ENCODE peak calls at places on chromosomes 16 and 17, in nine cellular contexts. P is bronchial epithelial cell; E is neural progenitor cell; M is ovary; Q is heart left ventricle; V is thoracic aorta; F is cardiac muscle cell; G is CD8-positive, alpha-beta memory T cell; S is colonic mucosa. A is an unnamed sample.

GRCh38 chr17:80751460-80752368 is 207.1 kb downstream of the RPTOR start:
- DNase-seq in G (no peak), M (no peak), Q (no peak), S (peak; percentile 38), V (no peak), P (no peak), F (no peak), E (peak; percentile 73), A (no peak)

GRCh38 chr16:55899857-55900256 is 24.7 kb upstream of the CES5A start:
- DNase-seq in S (no peak), G (no peak), F (no peak), E (no peak), Q (no peak), P (no peak), M (no peak), V (no peak), A (no peak)

GRCh38 chr17:8176998-8177731 is 985 bp upstream of the TMEM107 start:
- DNase-seq in Q (no peak), P (no peak), M (no peak), V (no peak), S (no peak), F (no peak), G (no peak), E (peak; percentile 15), A (no peak)

GRCh38 chr17:28086519-28086918 is 44.0 kb downstream of the NLK start:
- DNase-seq in G (no peak), E (no peak), V (no peak), S (no peak), Q (no peak), P (peak; percentile 63), M (no peak), F (no peak), A (no peak)

GRCh38 chr16:7315813-7316212 is 16.8 kb upstream of the RBFOX1 start:
- DNase-seq in F (no peak), S (no peak), M (no peak), Q (no peak), G (no peak), V (no peak), P (no peak), E (no peak), A (no peak)

GRCh38 chr16:3458278-3458851 is 14.9 kb downstream of the NAA60 start:
- DNase-seq in S (peak; percentile 46), V (no peak), F (peak; percentile 46), P (peak; percentile 18), Q (peak; percentile 45), M (peak; percentile 25), E (peak; percentile 76), G (no peak), A (peak; percentile 75)

GRCh38 chr17:81549031-81549557 is 3.1 kb downstream of the FAAP100 start:
- DNase-seq in Q (no peak), M (no peak), F (no peak), P (no peak), G (no peak), S (no peak), E (no peak), V (no peak), A (no peak)

GRCh38 chr16:2023098-2023925 is 3.4 kb upstream of the NHERF2 start:
- DNase-seq in V (peak; percentile 69), Q (peak; percentile 94), E (peak; percentile 93), M (peak; percentile 88), S (peak; percentile 98), G (peak; percentile 95), P (peak; percentile 67), F (peak; percentile 92), A (peak; percentile 96)

GRCh38 chr17:13266596-13266995 is 248.8 kb upstream of the ELAC2 start:
- DNase-seq in S (no peak), Q (no peak), P (no peak), V (no peak), E (no peak), M (no peak), F (no peak), G (no peak), A (no peak)

GRCh38 chr17:45893725-45894021 is 681 bp upstream of the MAPT start:
- DNase-seq in P (no peak), G (no peak), F (no peak), S (no peak), V (no peak), Q (no peak), M (no peak), E (no peak), A (no peak)

GRCh38 chr17:45896803-45897693 is 2.7 kb downstream of the MAPT start:
- DNase-seq in P (no peak), F (no peak), E (peak; percentile 59), M (no peak), G (no peak), Q (no peak), S (no peak), V (no peak), A (no peak)

GRCh38 chr17:45895969-45896793 is 1.8 kb downstream of the MAPT start:
- DNase-seq in P (no peak), V (no peak), S (no peak), F (no peak), M (no peak), E (peak; percentile 48), Q (no peak), G (no peak), A (no peak)

GRCh38 chr17:45894022-45894784 is at the start of gene MAPT:
- DNase-seq in F (peak; percentile 95), P (peak; percentile 80), V (peak; percentile 37), Q (peak; percentile 94), M (peak; percentile 85), E (peak; percentile 96), S (peak; percentile 85), G (peak; percentile 65), A (peak; percentile 96)

GRCh38 chr17:45895304-45895968 is 1.1 kb downstream of the MAPT start:
- DNase-seq in M (no peak), V (no peak), Q (peak; percentile 21), S (no peak), G (no peak), F (peak; percentile 30), E (peak; percentile 73), P (no peak), A (no peak)
- H3K4me3 ChIP-seq in M (peak overlapping the region; percentile 60), V (peak overlapping the region; percentile 99), Q (peak overlapping the region; percentile 78), S (peak overlapping the region; percentile 69), G (peak overlapping the region; percentile 66), F (peak overlapping the region; percentile 82), E (peak overlapping the region; percentile 66), P (no peak overlapping the region), A (peak overlapping the region; percentile 74)

GRCh38 chr17:49878931-49879330 is 31.1 kb upstream of the TAC4 start:
- DNase-seq in G (no peak), M (no peak), P (no peak), F (no peak), E (no peak), V (no peak), S (no peak), Q (no peak), A (no peak)

GRCh38 chr17:49879505-49879904 is 31.6 kb upstream of the TAC4 start:
- DNase-seq in E (no peak), G (no peak), S (no peak), F (no peak), V (no peak), P (no peak), Q (no peak), M (no peak), A (no peak)

GRCh38 chr17:49880291-49881053 is 32.6 kb upstream of the TAC4 start:
- DNase-seq in S (peak; percentile 57), M (peak; percentile 60), V (no peak), E (peak; percentile 94), F (peak; percentile 90), P (peak; percentile 41), G (peak; percentile 58), Q (peak; percentile 62), A (peak; percentile 91)

GRCh38 chr17:49882434-49882833 is 34.6 kb upstream of the TAC4 start:
- DNase-seq in P (no peak), S (no peak), V (no peak), F (no peak), E (no peak), G (no peak), M (no peak), Q (no peak), A (no peak)

DNA sequence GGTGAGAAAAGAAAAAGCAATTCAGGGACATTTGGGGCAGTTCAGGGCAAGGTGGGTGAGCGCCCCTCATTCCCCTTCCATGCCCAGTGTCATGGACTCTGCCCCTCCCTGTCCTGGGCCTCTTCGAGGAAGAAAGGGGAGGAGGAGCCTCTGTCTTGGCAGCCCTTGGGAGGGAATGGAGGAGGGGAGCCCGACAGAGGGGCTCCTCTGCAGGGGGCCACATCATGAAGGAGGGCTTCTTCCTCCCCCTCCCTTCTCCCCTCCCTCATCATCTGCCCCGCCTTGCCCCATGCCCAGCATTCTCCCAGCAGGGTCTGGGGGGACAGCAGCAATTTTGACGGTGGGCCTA is 33.2 kb upstream of the TAC4 start:
- DNase-seq in V (no peak), Q (no peak), S (no peak), M (no peak), P (no peak), E (peak; percentile 52), F (no peak), G (no peak), A (no peak)
- H3K4me3 ChIP-seq in V (no peak overlapping the region), Q (no peak overlapping the region), S (no peak overlapping the region), M (no peak overlapping the region), P (no peak overlapping the region), E (peak overlapping the region; percentile 40), F (no peak overlapping the region), G (no peak overlapping the region), A (no peak overlapping the region)

GRCh38 chr16:79609861-79610260 is 9.3 kb upstream of the MAF start:
- DNase-seq in S (no peak), E (no peak), M (no peak), F (no peak), G (no peak), Q (no peak), P (peak; percentile 46), V (no peak), A (no peak)
- H3K4me3 ChIP-seq in S (no peak overlapping the region), E (no peak overlapping the region), M (no peak overlapping the region), F (no peak overlapping the region), G (no peak overlapping the region), Q (no peak overlapping the region), P (no peak overlapping the region), V (no peak overlapping the region), A (no peak overlapping the region)

GRCh38 chr17:351875-352420 is 659 bp downstream of the RPH3AL start:
- DNase-seq in Q (no peak), F (no peak), P (no peak), G (no peak), S (no peak), V (no peak), E (no peak), M (no peak), A (no peak)

GRCh38 chr17:352421-353212 is at the start of gene RPH3AL:
- DNase-seq in E (peak; percentile 67), M (peak; percentile 46), P (peak; percentile 50), F (peak; percentile 80), Q (peak; percentile 68), V (no peak), S (peak; percentile 86), G (no peak), A (peak; percentile 89)

GRCh38 chr17:350706-351435 is 1.7 kb downstream of the RPH3AL start:
- DNase-seq in S (peak; percentile 94), G (no peak), F (no peak), P (peak; percentile 77), M (peak; percentile 82), E (no peak), Q (peak; percentile 87), V (no peak), A (peak; percentile 82)

GRCh38 chr17:349666-350065 is 2.9 kb downstream of the RPH3AL start:
- DNase-seq in S (no peak), M (no peak), V (no peak), G (no peak), Q (no peak), E (no peak), F (no peak), P (no peak), A (peak; percentile 38)

DNA sequence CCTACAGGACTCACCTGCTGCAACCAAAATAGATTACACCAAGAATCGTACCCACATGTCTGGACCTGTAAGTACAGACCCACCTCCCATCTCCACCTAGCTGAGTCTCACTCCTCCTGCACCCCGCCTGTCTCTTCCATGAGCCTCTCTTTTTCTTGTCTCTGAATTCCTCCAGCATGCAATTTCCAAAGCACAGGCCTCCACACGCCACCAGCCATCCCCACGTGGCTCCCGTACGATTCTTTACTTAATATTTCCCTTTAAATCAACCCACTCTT is 1.2 kb downstream of the RPH3AL start:
- DNase-seq in M (no peak), P (peak; percentile 92), V (no peak), Q (no peak), G (no peak), F (no peak), E (no peak), S (no peak), A (no peak)
- H3K4me3 ChIP-seq in M (no peak overlapping the region), P (no peak overlapping the region), V (no peak overlapping the region), Q (no peak overlapping the region), G (no peak overlapping the region), F (no peak overlapping the region), E (no peak overlapping the region), S (no peak overlapping the region), A (peak overlapping the region; percentile 25)